ENCODE peak calls at places on chromosome 19, in four cellular contexts. K is GM12878, A is HepG2, P is K562. Z is an unnamed sample.
A peak's percentile ranks its signal among the peaks of the same experiment; 100 is the strongest.

GRCh38 chr19:18029617-18030338 is 21.8 kb downstream of the ARRDC2 start:
- DNase-seq in K (no peak), P (no peak), A (peak; percentile 79), Z (peak; percentile 81)

GRCh38 chr19:12913011-12913561 is 6.0 kb downstream of the SYCE2 start:
- DNase-seq in A (peak; percentile 62), P (peak; percentile 24), K (no peak), Z (peak; percentile 31)

GRCh38 chr19:11964858-11965645 is at the start of gene ZNF763:
- DNase-seq in K (peak; percentile 79), A (peak; percentile 60), P (no peak), Z (peak; percentile 48)

GRCh38 chr19:44824758-44825157 is 15.9 kb downstream of the BCAM start:
- DNase-seq in A (no peak), K (no peak), P (no peak), Z (peak; percentile 64)

GRCh38 chr19:45758921-45759320 is 10.1 kb downstream of the SIX5 start:
- DNase-seq in P (no peak), A (no peak), K (no peak), Z (no peak)

GRCh38 chr19:11581740-11582139 is 4.3 kb upstream of the ACP5 start:
- DNase-seq in A (no peak), K (peak; percentile 96), P (peak; percentile 81), Z (no peak)

GRCh38 chr19:51098366-51099069 is 9.7 kb downstream of the CTU1 start:
- DNase-seq in K (no peak), A (no peak), P (no peak), Z (peak; percentile 19)

GRCh38 chr19:1019980-1020867 is 699 bp downstream of the TMEM259 start:
- DNase-seq in K (no peak), P (peak; percentile 55), A (no peak), Z (peak; percentile 30)

GRCh38 chr19:44356383-44357111 is at the start of gene ZNF112:
- DNase-seq in P (peak; percentile 77), K (peak; percentile 11), A (peak; percentile 94), Z (peak; percentile 93)

GRCh38 chr19:15379996-15380647 is 535 bp upstream of the AKAP8 start:
- DNase-seq in A (peak; percentile 48), K (no peak), P (peak; percentile 84), Z (peak; percentile 64)

GRCh38 chr19:1434577-1435060 is 3.6 kb upstream of the RPS15 start:
- DNase-seq in P (no peak), K (no peak), A (no peak), Z (no peak)

GRCh38 chr19:524062-524674 is 7.4 kb upstream of the CDC34 start:
- DNase-seq in A (peak; percentile 80), P (no peak), K (no peak), Z (no peak)

GRCh38 chr19:16470541-16470910 is 1.2 kb downstream of the EPS15L1 start:
- DNase-seq in P (no peak), K (no peak), A (no peak), Z (no peak)

GRCh38 chr19:18697680-18698079 is 14.2 kb downstream of the CRTC1 start:
- DNase-seq in P (no peak), K (no peak), A (no peak), Z (no peak)

GRCh38 chr19:17001603-17002183 is 24.9 kb downstream of the CPAMD8 start:
- DNase-seq in A (no peak), P (no peak), K (no peak), Z (no peak)

GRCh38 chr19:6211632-6212402 is 68.0 kb downstream of the MLLT1 start:
- DNase-seq in K (no peak), A (no peak), P (no peak), Z (no peak)

GRCh38 chr19:17021793-17022590 is 4.6 kb downstream of the CPAMD8 start:
- DNase-seq in P (no peak), K (no peak), A (peak; percentile 11), Z (peak; percentile 60)

GRCh38 chr19:19475845-19476828 is 39.2 kb downstream of the TSSK6 start:
- DNase-seq in K (no peak), A (peak; percentile 16), P (peak; percentile 48), Z (no peak)

GRCh38 chr19:35260694-35261304 is 8.0 kb upstream of the USF2 start:
- DNase-seq in K (no peak), P (no peak), A (no peak), Z (no peak)

GRCh38 chr19:44401108-44401786 is at the start of gene ZNF285:
- DNase-seq in K (peak; percentile 1), P (peak; percentile 87), A (peak; percentile 84), Z (peak; percentile 98)

GRCh38 chr19:47098608-47099007 is 15.0 kb downstream of the ZC3H4 start:
- DNase-seq in A (no peak), K (no peak), P (no peak), Z (no peak)

GRCh38 chr19:43560687-43561086 is 14.6 kb downstream of the XRCC1 start:
- DNase-seq in K (no peak), A (peak; percentile 19), P (peak; percentile 61), Z (no peak)

GRCh38 chr19:47323872-47324271 is 8.1 kb upstream of the C5AR2 start:
- DNase-seq in A (no peak), P (no peak), K (no peak), Z (no peak)

DNA sequence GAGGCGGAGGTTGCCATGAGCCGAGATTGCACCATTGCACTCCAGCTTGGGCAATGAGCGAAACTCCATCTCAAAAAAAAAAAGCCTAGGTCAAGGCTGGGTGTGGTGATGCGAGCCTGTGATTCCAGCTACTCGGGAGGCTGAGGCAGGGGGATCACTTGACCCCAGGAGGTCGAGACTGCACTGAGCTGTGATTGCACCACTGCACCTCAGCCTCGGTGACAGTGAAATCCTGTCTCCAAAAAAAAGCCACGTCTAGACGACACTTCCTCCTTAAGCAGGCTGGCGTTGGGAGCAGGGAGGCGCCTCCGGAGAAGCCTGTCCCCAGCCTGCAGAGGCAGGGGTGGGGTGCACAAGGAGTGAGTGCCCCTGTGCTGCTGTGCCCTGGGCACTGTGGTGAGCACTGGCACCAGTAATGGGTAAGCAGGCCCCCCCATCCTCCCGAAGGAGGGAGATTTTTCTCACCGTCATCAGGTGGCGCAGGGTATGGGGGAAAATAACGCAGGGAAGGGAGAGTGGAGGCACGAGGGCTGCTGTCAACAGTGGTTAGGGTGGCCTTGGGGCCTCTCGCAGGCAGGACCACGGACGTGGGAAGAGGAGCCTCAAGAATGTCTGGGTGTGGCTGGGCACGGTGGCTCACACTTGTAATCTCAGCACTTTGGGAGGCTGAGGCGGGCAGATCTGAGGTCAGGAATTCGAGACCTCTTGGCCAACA is 701 bp downstream of the P2RY11 start:
- DNase-seq in P (peak; percentile 41), A (no peak), K (no peak), Z (no peak)
- TF ChIP-seq MYC in P (no peak), A (no peak), K (no peak), Z (no peak)

GRCh38 chr19:52584686-52585085 is 14.6 kb downstream of the ZNF701 start:
- DNase-seq in P (no peak), A (no peak), K (no peak), Z (no peak)
- H3K9me3 ChIP-seq in P (peaks cover 20% of the 10 kb centered on the region), A (peaks cover 46% of the 10 kb centered on the region), K (peaks cover 16% of the 10 kb centered on the region), Z (no peaks in the 10 kb centered on the region)

GRCh38 chr19:39481229-39481545 is 549 bp downstream of the TIMM50 start:
- DNase-seq in K (no peak), A (no peak), P (no peak), Z (no peak)

GRCh38 chr19:39483141-39483540 is 2.5 kb downstream of the TIMM50 start:
- DNase-seq in P (no peak), A (no peak), K (no peak), Z (no peak)

GRCh38 chr19:39479916-39480315 is 722 bp upstream of the TIMM50 start:
- DNase-seq in P (peak; percentile 31), K (no peak), A (no peak), Z (no peak)

GRCh38 chr19:39481676-39482075 is 1.0 kb downstream of the TIMM50 start:
- DNase-seq in P (peak; percentile 54), K (no peak), A (no peak), Z (no peak)

DNA sequence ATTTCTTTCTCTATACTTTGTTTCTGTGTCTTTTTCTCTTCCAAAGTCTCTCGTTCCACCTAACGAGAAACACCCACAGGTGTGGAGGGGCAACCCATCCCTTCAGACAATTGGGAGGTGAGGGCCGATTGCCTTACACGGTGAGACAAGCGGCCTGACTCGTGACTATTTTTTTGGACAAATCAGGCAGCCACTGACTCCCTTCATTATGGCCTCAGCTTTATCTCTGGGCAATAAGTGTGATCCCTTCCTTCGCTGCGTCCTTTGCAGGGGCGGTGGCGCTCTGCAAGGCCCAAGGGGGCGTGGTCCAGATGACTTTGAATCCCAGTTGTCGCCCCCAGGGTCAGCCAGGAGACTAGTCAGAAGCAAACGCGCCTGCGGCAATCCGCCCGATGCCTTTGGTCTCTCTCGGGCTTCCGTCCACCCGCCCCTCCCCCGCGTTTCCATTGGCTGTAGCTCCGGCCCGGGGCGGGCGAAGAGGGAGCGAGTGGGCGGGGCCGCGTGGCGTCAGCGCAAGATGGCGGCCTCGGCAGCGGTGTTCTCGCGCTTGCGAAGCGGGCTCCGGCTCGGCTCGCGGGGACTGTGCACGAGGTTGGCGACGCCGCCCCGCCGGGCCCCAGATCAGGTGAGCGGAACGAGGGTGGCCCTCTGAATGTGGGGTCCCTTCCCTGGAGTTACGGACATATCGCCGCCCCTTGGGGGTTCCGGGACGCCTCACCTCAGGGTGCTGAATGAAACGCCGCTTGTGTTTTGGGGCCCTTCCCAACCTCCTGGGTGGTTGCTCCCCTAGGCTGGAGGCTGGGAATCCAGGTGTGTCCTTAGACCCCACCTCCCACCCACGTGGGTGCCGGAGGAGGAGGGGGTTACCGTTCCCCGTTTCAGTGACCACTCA is at the start of gene TIMM50:
- DNase-seq in P (peak; percentile 100), A (peak; percentile 94), K (peak; percentile 69), Z (peak; percentile 95)
- TF ChIP-seq POLR2AphosphoS5 in P (peak; percentile 56), A (peak; percentile 72), K (peak; percentile 85), Z (peak; percentile 88)

DNA sequence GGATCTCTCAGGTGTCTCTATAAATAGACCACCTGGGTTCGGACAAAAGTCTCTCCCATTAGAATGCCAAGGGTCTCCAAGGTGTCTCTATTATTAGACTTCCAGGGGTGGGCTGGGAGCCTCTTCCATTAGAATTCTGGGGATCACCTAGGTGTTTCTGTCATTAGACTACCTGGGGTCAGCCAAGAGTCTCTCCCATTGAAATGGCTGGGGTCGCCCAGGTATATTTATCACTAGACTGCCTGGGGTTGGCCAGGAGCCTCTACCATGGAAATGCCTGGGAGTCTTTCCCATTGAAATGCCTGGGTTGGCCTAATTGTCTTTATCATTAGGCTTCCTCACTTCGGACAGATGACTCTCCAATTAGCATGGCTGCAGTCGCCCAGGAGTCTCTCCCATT is 1565.5 kb downstream of the UQCRFS1 start:
- DNase-seq in P (no peak), K (no peak), A (no peak), Z (no peak)
- TF ChIP-seq MYC in P (no peak), K (no peak), A (no peak), Z (no peak)

DNA sequence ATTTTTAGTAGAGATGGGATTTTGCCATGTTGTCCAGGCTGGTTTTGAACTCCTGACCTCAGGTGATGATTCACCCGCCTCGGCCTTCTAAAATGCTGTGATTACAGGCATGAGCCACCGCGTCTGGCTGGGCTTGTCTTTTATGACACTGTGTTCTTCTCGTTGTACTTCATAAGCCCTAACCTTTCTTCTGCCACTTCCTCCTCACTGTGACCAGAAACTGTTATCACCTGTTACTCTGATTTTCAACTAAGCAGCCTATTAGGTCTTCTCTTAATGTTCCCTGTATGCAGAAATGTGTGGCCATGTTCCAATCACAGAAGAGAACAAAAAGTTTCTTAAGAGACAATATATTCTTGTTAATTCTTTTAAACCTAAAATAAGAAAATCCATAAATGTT is 16.4 kb downstream of the ZNF790 start:
- DNase-seq in P (no peak), A (no peak), K (no peak), Z (no peak)
- H3K9me3 ChIP-seq in P (peaks cover 2% of the 10 kb centered on the region), A (peaks cover 93% of the 10 kb centered on the region), K (peaks cover 44% of the 10 kb centered on the region), Z (peaks cover 12% of the 10 kb centered on the region)

DNA sequence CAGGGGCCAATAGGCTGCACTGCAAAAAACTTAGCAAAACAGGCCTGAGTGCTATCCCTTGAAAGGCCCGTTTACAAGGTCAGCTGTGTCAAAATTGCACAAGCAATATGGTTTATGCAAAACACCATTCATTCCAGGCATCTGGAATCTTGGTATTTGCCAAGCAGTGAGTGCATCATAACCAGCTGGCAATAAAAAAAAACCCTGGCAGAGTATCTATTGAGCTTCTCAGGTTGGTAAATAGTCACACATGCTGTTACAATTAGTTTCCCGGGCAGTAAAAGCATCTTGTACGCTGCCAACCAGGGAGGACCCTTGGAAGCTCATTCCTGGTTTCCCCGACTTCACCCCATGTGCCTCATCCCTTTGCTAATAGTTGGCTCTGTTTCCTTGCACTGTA is 21.3 kb downstream of the ZNF77 start:
- DNase-seq in K (no peak), P (no peak), A (peak; percentile 21), Z (no peak)
- TF ChIP-seq POLR2AphosphoS5 in K (no peak), P (no peak), A (no peak), Z (no peak)

Z was measured in endothelial cell of umbilical vein.